ENCODE peak calls at places on chromosomes 4 and X, in seven cellular contexts. E, Z, F, Q, K, O and L are unnamed samples.

GRCh38 chrX:151161690-151162089 is 14.7 kb upstream of the GPR50 start:
- DNase-seq in E (no peak), Z (no peak), F (no peak), Q (no peak), K (no peak), O (no peak), L (no peak)

GRCh38 chr4:122000849-122001248 is 49.0 kb upstream of the TRPC3 start:
- DNase-seq in E (no peak), Z (no peak), F (no peak), Q (no peak), K (no peak), O (no peak), L (no peak)

GRCh38 chrX:133365886-133366611 is 49.2 kb downstream of the GPC4 start:
- DNase-seq in E (no peak), Z (no peak), F (no peak), Q (no peak), K (peak), O (no peak), L (no peak)

GRCh38 chr4:102541708-102542107 is 40.5 kb downstream of the NFKB1 start:
- DNase-seq in E (no peak), Z (no peak), F (peak), Q (no peak), K (no peak), O (no peak), L (peak)

GRCh38 chr4:26248647-26249046 is 72.2 kb upstream of the RBPJ start:
- DNase-seq in E (peak), Z (peak), F (no peak), Q (no peak), K (peak), O (no peak), L (no peak)

GRCh38 chr4:101418055-101418454 is 70.7 kb upstream of the PPP3CA start:
- DNase-seq in E (no peak), Z (no peak), F (no peak), Q (no peak), K (peak), O (no peak), L (peak)

GRCh38 chrX:1535241-1536041 is 1.5 kb downstream of the P2RY8 start:
- DNase-seq in E (peak), Z (no peak), F (no peak), Q (peak), K (no peak), O (no peak), L (peak)

GRCh38 chr4:70984587-70984986 is 8.9 kb upstream of the DCK start:
- DNase-seq in E (no peak), Z (no peak), F (no peak), Q (no peak), K (no peak), O (no peak), L (no peak)

GRCh38 chr4:120886183-120886582 is 36.3 kb downstream of the PRDM5 start:
- DNase-seq in E (no peak), Z (no peak), F (no peak), Q (no peak), K (no peak), O (no peak), L (no peak)

GRCh38 chrX:85379174-85379907 is at the start of gene POF1B:
- DNase-seq in E (peak), Z (no peak), F (peak), Q (peak), K (no peak), O (no peak), L (no peak)

GRCh38 chr4:20432098-20432497 is 180.4 kb downstream of the SLIT2 start:
- DNase-seq in E (no peak), Z (no peak), F (no peak), Q (no peak), K (peak), O (no peak), L (no peak)

DNA sequence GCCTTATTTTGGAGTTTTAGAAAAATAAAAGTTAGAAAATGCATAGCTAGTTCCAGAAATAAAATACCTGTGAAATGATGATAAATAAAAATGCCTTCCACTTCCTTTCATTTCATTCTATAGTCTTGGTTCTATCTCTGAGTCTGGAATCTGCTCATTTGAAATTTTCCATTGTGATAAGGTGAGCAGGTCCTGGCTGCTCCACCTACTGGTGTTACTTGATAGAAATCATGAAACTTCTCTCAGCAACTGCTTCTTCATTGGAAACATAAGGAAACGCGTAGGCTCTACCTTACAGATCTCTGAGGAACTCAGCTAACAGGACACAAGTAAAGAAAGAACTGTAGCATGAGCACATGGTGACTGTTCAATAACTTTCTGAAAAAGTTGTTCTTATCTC is 141.8 kb downstream of the DCHS2 start:
- DNase-seq in E (no peak), Z (no peak), F (peak), Q (no peak), K (no peak), O (no peak), L (no peak)
- TF ChIP-seq CTCF in E (no peak), Z (no peak), F (peak), Q (peak), K (peak), O (no peak), L (peak)

GRCh38 chr4:65089666-65090065 is 580.6 kb downstream of the EPHA5 start:
- DNase-seq in E (no peak), Z (no peak), F (peak), Q (no peak), K (peak), O (no peak), L (no peak)
- TF ChIP-seq CTCF in E (no peak), Z (no peak), F (no peak), Q (no peak), K (peak), O (no peak), L (no peak)

GRCh38 chr4:6194458-6195195 is 5.7 kb downstream of the JAKMIP1 start:
- DNase-seq in E (no peak), Z (no peak), F (no peak), Q (no peak), K (no peak), O (no peak), L (no peak)

GRCh38 chr4:6193399-6193798 is 7.0 kb downstream of the JAKMIP1 start:
- DNase-seq in E (no peak), Z (no peak), F (no peak), Q (no peak), K (no peak), O (no peak), L (no peak)

GRCh38 chr4:6190486-6190885 is 9.9 kb downstream of the JAKMIP1 start:
- DNase-seq in E (no peak), Z (no peak), F (no peak), Q (no peak), K (no peak), O (no peak), L (no peak)

GRCh38 chr4:6191448-6192130 is 8.8 kb downstream of the JAKMIP1 start:
- DNase-seq in E (no peak), Z (no peak), F (no peak), Q (no peak), K (no peak), O (no peak), L (no peak)

DNA sequence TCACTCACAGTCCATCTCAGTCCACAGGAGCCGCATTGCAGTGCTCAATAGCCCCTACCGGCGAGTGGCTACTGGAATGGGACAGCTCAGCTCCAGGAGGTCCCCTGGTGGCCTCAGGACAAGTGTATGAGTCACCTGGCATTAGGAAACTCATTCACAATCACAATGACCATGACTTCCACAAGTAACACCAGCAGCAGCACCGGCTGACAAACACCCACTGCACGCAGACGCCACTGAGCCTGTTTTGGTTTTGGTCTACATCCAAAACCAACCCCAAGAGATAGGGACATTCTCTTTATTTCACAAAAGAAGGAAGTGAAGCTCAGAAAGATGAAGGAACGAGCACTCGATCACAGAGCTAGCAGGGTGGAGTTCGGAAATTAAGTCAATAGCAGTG is 8.1 kb downstream of the JAKMIP1 start:
- DNase-seq in E (no peak), Z (no peak), F (no peak), Q (no peak), K (no peak), O (no peak), L (no peak)
- TF ChIP-seq CTCF in E (no peak), Z (no peak), F (no peak), Q (no peak), K (no peak), O (no peak), L (no peak)

DNA sequence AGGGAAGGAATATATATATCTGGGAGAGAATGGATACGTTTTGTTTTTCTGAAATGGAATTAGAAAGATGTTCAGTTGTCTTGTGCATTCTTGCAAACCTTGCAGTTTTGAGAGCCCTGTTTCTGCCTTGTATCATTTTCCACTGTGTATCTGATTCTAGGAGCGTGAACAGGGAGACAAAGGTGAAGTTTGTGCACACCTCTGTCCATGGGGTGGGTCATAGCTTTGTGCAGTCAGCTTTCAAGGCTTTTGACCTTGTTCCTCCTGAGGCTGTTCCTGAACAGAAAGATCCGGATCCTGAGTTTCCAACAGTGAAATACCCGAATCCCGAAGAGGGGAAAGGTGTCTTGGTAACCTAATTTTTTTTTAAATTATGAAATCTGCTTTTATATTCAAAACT is 17.7 kb downstream of the PGM2 start:
- DNase-seq in E (no peak), Z (no peak), F (no peak), Q (no peak), K (no peak), O (no peak), L (no peak)
- TF ChIP-seq CTCF in E (no peak), Z (no peak), F (no peak), Q (no peak), K (no peak), O (no peak), L (no peak)

DNA sequence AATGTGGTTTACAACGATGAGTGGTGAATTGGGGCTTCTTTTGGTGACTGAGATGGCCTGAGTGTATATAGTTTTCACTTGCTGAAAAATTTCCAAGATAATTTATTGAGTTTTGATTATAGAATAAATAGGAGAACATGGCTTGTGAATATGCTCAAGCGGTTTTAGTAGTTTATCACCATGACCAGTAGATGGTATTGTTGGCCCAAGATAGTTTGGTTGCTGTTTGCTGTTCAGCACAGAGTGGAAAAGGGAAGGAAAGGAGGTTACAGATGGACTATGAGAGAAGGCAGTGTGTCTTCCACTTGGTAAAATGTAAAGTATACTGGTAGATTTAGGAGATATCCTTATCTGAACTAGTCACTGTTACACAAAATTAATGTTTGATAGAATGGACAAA is 55.8 kb upstream of the POU4F2 start:
- DNase-seq in E (no peak), Z (no peak), F (no peak), Q (no peak), K (peak), O (no peak), L (no peak)
- TF ChIP-seq CTCF in E (no peak), Z (no peak), F (no peak), Q (no peak), K (no peak), O (no peak), L (no peak)

GRCh38 chrX:54978448-54978847 is 15.5 kb downstream of the PFKFB1 start:
- DNase-seq in E (no peak), Z (no peak), F (peak), Q (no peak), K (peak), O (no peak), L (no peak)
- TF ChIP-seq CTCF in E (no peak), Z (no peak), F (no peak), Q (no peak), K (no peak), O (no peak), L (no peak)

DNA sequence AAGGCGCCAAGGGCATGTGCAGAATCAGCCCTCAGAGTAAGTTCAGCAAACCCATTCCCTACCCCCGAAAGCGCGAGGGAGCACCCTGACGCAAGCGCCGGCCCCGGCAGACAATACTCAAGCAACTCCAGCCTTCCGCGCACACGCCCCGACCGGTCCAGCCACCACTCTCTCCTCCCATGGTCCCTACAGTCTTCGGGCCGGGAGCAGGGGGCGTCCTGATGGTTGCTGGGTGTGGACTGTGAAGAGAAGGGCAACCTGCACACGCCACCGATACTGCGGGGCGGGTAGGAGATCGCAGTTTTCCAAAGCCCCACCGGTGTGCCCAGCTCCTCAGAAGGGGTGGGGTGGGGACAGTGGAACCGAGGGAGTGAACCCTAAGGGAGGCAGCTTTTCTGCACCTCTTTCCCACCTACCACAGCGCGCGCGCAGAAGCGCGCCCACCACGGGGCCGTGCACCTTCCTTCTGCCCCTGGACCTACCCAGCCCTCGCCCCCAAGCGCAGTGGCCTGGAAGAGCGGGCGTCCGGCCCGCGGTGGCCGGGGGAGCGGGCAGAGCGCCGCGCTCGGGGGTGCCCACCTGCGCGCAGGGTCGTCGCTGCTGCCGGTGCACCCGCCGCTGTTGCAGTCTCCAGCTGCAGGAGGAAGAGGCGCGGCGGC is 650.2 kb upstream of the DIPK2B start:
- DNase-seq in E (peak), Z (no peak), F (peak), Q (peak), K (peak), O (no peak), L (peak)
- TF ChIP-seq CTCF in E (no peak), Z (no peak), F (no peak), Q (no peak), K (no peak), O (no peak), L (no peak)

DNA sequence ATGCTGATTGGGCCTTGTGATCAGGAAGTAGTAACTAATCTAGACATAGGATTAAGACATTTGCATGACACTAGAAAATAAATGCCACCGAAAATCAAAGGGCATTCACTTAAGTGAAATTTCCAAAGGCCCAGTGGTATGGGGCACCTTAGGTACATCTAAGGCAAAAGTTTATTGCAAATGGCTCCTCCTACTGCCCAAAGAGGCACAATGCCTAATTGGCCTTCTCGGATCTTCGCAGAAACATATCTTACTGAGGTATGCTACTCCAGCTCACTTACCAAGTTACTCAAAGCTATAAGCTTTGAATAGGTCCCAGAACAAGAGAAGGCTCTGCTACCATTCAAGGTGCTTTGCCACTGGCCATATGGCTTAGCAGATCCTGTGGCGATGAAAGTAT is 174.8 kb upstream of the CXCL13 start:
- DNase-seq in E (no peak), Z (no peak), F (no peak), Q (no peak), K (no peak), O (no peak), L (no peak)
- TF ChIP-seq CTCF in E (no peak), Z (no peak), F (no peak), Q (no peak), K (no peak), O (no peak), L (no peak)

DNA sequence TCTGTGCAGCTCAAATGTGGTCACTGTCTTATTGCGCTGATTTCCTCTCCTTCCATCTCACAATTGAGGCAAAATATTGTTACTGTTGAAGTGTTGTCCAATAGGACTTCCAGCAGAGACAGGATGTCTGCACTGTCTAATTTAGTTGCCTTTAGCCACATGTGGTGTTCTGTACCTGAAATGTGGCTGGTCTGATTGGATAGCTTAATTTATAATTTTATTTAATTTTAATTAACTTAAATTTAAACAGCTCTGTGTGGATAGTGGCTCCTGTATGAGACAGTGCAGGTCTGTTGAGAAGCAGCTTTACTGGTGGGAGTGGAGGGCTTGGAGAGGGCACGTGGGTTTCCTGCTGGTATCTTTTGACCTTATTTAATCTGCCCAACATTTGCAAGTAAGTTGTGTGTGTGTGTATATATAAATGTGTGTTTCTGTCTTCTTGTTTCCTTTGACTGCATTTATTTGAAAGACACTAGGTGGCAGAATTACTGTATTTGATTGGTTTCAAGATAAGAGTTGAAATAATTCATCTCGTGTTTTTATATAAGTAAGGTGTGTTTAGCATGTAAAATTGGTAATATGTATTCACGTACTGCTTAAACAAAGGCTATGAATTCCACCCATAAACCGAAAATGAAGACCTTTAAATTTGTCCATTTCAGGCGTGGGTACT is 55.3 kb upstream of the MSANTD1 start:
- DNase-seq in E (no peak), Z (no peak), F (no peak), Q (no peak), K (peak), O (no peak), L (no peak)
- TF ChIP-seq CTCF in E (peak), Z (peak), F (peak), Q (peak), K (peak), O (no peak), L (peak)

GRCh38 chr4:2142630-2143427 is 83.7 kb downstream of the NAT8L start:
- DNase-seq in E (no peak), Z (no peak), F (no peak), Q (no peak), K (peak), O (no peak), L (no peak)
- TF ChIP-seq CTCF in E (no peak), Z (no peak), F (no peak), Q (no peak), K (no peak), O (no peak), L (peak)